ENCODE peak calls at places on chromosomes 16 and 17, in six cellular contexts. One of them, this sample, is unnamed.

GRCh38 chr16:20323591-20324117 is 3.7 kb downstream of the GP2 start:
- DNase-seq in IMR-90: no peak
- DNase-seq in neuronal stem cell: no peak
- DNase-seq in mesendoderm: no peak
- DNase-seq in H1: no peak
- DNase-seq in mesenchymal stem cell: no peak
- DNase-seq in this sample: no peak

GRCh38 chr17:73933871-73934270 is 269.6 kb upstream of the RPL38 start:
- DNase-seq in IMR-90: no peak
- DNase-seq in neuronal stem cell: no peak
- DNase-seq in mesendoderm: peak; percentile 37
- DNase-seq in H1: no peak
- DNase-seq in mesenchymal stem cell: no peak
- DNase-seq in this sample: no peak

GRCh38 chr17:31621566-31621965 is 230.1 kb downstream of the RAB11FIP4 start:
- DNase-seq in IMR-90: no peak
- DNase-seq in neuronal stem cell: no peak
- DNase-seq in mesendoderm: no peak
- DNase-seq in H1: no peak
- DNase-seq in mesenchymal stem cell: no peak
- DNase-seq in this sample: no peak

GRCh38 chr17:78676415-78677302 is 99.5 kb upstream of the DNAH17 start:
- DNase-seq in IMR-90: no peak
- DNase-seq in neuronal stem cell: no peak
- DNase-seq in mesendoderm: no peak
- DNase-seq in H1: no peak
- DNase-seq in mesenchymal stem cell: no peak
- DNase-seq in this sample: no peak

GRCh38 chr17:15744091-15744676 is 12.1 kb downstream of the TBC1D26 start:
- DNase-seq in IMR-90: no peak
- DNase-seq in neuronal stem cell: no peak
- DNase-seq in mesendoderm: no peak
- DNase-seq in H1: no peak
- DNase-seq in mesenchymal stem cell: no peak
- DNase-seq in this sample: no peak

GRCh38 chr16:31253642-31254045 is 6.1 kb upstream of the ITGAM start:
- DNase-seq in IMR-90: no peak
- DNase-seq in neuronal stem cell: no peak
- DNase-seq in mesendoderm: no peak
- DNase-seq in H1: no peak
- DNase-seq in mesenchymal stem cell: no peak
- DNase-seq in this sample: no peak

GRCh38 chr16:10123141-10123540 is 59.1 kb downstream of the GRIN2A start:
- DNase-seq in IMR-90: no peak
- DNase-seq in neuronal stem cell: no peak
- DNase-seq in mesendoderm: no peak
- DNase-seq in H1: no peak
- DNase-seq in mesenchymal stem cell: peak; percentile 4
- DNase-seq in this sample: no peak

GRCh38 chr17:51487947-51488346 is 227.6 kb downstream of the UTP18 start:
- DNase-seq in IMR-90: no peak
- DNase-seq in neuronal stem cell: peak; percentile 26
- DNase-seq in mesendoderm: peak; percentile 78
- DNase-seq in H1: no peak
- DNase-seq in mesenchymal stem cell: no peak
- DNase-seq in this sample: peak; percentile 79

GRCh38 chr17:30503558-30503957 is 26.4 kb downstream of the GOSR1 start:
- DNase-seq in IMR-90: peak; percentile 28
- DNase-seq in neuronal stem cell: no peak
- DNase-seq in mesendoderm: peak; percentile 7
- DNase-seq in H1: no peak
- DNase-seq in mesenchymal stem cell: peak; percentile 28
- DNase-seq in this sample: no peak

GRCh38 chr17:17269926-17270773 is 10.9 kb downstream of the COPS3 start:
- DNase-seq in IMR-90: no peak
- DNase-seq in neuronal stem cell: no peak
- DNase-seq in mesendoderm: peak; percentile 46
- DNase-seq in H1: no peak
- DNase-seq in mesenchymal stem cell: peak; percentile 7
- DNase-seq in this sample: peak; percentile 60

GRCh38 chr16:62829615-62830014 is 793.4 kb upstream of the CDH8 start:
- DNase-seq in IMR-90: no peak
- DNase-seq in neuronal stem cell: no peak
- DNase-seq in mesendoderm: peak; percentile 73
- DNase-seq in H1: no peak
- DNase-seq in mesenchymal stem cell: peak; percentile 14
- DNase-seq in this sample: no peak

GRCh38 chr17:5049314-5049819 is 14.1 kb upstream of the SLC52A1 start:
- DNase-seq in IMR-90: no peak
- DNase-seq in neuronal stem cell: no peak
- DNase-seq in mesendoderm: no peak
- DNase-seq in H1: no peak
- DNase-seq in mesenchymal stem cell: no peak
- DNase-seq in this sample: no peak

GRCh38 chr16:67447508-67448076 is 16.7 kb downstream of the HSD11B2 start:
- DNase-seq in IMR-90: peak; percentile 42
- DNase-seq in neuronal stem cell: no peak
- DNase-seq in mesendoderm: no peak
- DNase-seq in H1: no peak
- DNase-seq in mesenchymal stem cell: peak; percentile 55
- DNase-seq in this sample: peak; percentile 71

DNA sequence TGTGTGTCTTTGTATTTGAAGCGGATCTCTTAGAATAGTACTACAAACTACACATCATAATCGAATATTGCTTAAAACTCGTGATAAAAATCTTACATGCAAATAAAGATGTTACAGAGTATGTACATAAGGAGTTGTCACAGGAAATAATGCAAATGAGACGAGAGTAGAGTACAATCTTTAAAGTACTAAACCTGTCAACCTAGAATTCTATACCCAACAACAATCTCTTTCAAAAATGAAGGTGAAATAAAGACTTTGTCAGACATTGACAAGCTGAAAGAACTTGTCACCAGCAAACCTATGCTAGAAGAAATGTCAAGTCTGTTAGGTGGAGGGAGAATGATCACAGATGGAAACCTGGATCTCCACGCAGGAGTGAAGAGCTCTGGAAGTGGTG is 83.7 kb upstream of the GNG13 start:
- DNase-seq in IMR-90: no peak
- DNase-seq in neuronal stem cell: no peak
- DNase-seq in mesendoderm: no peak
- DNase-seq in H1: no peak
- DNase-seq in mesenchymal stem cell: no peak
- DNase-seq in this sample: no peak
- H2BK15ac ChIP-seq in IMR-90: no peak overlapping the region
- H2BK15ac ChIP-seq in neuronal stem cell: no peak overlapping the region
- H2BK15ac ChIP-seq in mesendoderm: no peak overlapping the region
- H2BK15ac ChIP-seq in H1: no peak overlapping the region
- H2BK15ac ChIP-seq in mesenchymal stem cell: no peak overlapping the region
- H2BK15ac ChIP-seq in this sample: no peak overlapping the region

GRCh38 chr17:7982666-7983065 is 19.7 kb upstream of the GUCY2D start:
- DNase-seq in IMR-90: peak; percentile 14
- DNase-seq in neuronal stem cell: no peak
- DNase-seq in mesendoderm: no peak
- DNase-seq in H1: no peak
- DNase-seq in mesenchymal stem cell: no peak
- DNase-seq in this sample: no peak

GRCh38 chr17:7984904-7985303 is 17.5 kb upstream of the GUCY2D start:
- DNase-seq in IMR-90: no peak
- DNase-seq in neuronal stem cell: no peak
- DNase-seq in mesendoderm: no peak
- DNase-seq in H1: no peak
- DNase-seq in mesenchymal stem cell: no peak
- DNase-seq in this sample: no peak

GRCh38 chr17:7989781-7990655 is 12.4 kb upstream of the GUCY2D start:
- DNase-seq in IMR-90: peak; percentile 44
- DNase-seq in neuronal stem cell: peak; percentile 82
- DNase-seq in mesendoderm: peak; percentile 84
- DNase-seq in H1: peak; percentile 83
- DNase-seq in mesenchymal stem cell: peak; percentile 66
- DNase-seq in this sample: peak; percentile 96

GRCh38 chr17:7988750-7989178 is 13.7 kb upstream of the GUCY2D start:
- DNase-seq in IMR-90: peak; percentile 86
- DNase-seq in neuronal stem cell: peak; percentile 74
- DNase-seq in mesendoderm: peak; percentile 56
- DNase-seq in H1: no peak
- DNase-seq in mesenchymal stem cell: peak; percentile 85
- DNase-seq in this sample: no peak

DNA sequence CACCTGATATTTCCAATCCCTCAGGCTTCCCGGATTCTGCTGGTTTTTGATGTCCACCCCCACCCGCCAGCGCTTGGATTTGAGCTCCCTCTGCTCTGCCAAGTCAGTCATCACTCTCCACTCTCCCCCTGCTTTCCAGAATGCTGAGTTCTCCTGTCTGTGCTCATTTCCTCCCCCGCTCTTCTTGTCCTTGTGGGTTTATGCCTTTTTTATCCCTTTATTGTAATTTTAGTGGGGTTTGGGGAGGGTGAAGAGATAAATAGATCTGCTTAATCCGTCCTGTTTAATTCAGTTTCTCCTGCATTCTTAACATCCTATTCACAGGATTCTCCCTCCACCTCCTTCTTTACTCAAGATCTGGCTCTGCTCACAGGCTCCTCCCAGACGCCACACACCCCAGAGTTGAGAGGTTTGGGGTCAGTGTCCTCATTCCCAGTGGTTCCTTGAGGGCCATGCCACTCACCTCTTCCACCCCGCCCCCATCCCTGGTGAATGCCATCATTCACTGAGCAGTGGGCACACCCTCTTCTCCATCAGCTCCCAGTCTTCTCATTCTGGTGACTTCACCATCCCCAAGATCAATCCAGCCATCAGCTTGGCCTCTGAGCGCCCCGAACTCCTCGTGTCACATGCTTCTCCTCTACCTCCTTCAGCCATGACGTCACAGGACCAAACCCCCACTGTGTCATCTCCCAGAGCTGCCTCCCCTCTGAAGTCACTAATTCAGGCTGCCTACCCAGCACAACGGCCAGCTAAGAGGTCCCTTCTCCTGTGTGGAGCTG is 15.1 kb upstream of the GUCY2D start:
- DNase-seq in IMR-90: peak; percentile 27
- DNase-seq in neuronal stem cell: no peak
- DNase-seq in mesendoderm: no peak
- DNase-seq in H1: no peak
- DNase-seq in mesenchymal stem cell: no peak
- DNase-seq in this sample: no peak
- H2AK5ac ChIP-seq in IMR-90: peak overlapping the region; percentile 66
- H2AK5ac ChIP-seq in neuronal stem cell: no peak overlapping the region
- H2AK5ac ChIP-seq in mesendoderm: no peak overlapping the region
- H2AK5ac ChIP-seq in H1: no peak overlapping the region
- H2AK5ac ChIP-seq in mesenchymal stem cell: no peak overlapping the region
- H2AK5ac ChIP-seq in this sample: no peak overlapping the region

GRCh38 chr17:81340606-81341346 is 45.7 kb upstream of the SLC38A10 start:
- DNase-seq in IMR-90: no peak
- DNase-seq in neuronal stem cell: no peak
- DNase-seq in mesendoderm: no peak
- DNase-seq in H1: no peak
- DNase-seq in mesenchymal stem cell: peak; percentile 45
- DNase-seq in this sample: peak; percentile 40

GRCh38 chr17:81339180-81339501 is 44.0 kb upstream of the SLC38A10 start:
- DNase-seq in IMR-90: no peak
- DNase-seq in neuronal stem cell: no peak
- DNase-seq in mesendoderm: peak; percentile 29
- DNase-seq in H1: no peak
- DNase-seq in mesenchymal stem cell: no peak
- DNase-seq in this sample: no peak

GRCh38 chr17:81341347-81342061 is 46.4 kb upstream of the SLC38A10 start:
- DNase-seq in IMR-90: no peak
- DNase-seq in neuronal stem cell: no peak
- DNase-seq in mesendoderm: no peak
- DNase-seq in H1: no peak
- DNase-seq in mesenchymal stem cell: peak; percentile 56
- DNase-seq in this sample: peak; percentile 48

GRCh38 chr17:81338301-81339179 is 43.4 kb upstream of the SLC38A10 start:
- DNase-seq in IMR-90: no peak
- DNase-seq in neuronal stem cell: no peak
- DNase-seq in mesendoderm: no peak
- DNase-seq in H1: no peak
- DNase-seq in mesenchymal stem cell: no peak
- DNase-seq in this sample: peak; percentile 45

GRCh38 chr17:81339502-81340296 is 44.6 kb upstream of the SLC38A10 start:
- DNase-seq in IMR-90: no peak
- DNase-seq in neuronal stem cell: no peak
- DNase-seq in mesendoderm: peak; percentile 79
- DNase-seq in H1: no peak
- DNase-seq in mesenchymal stem cell: peak; percentile 30
- DNase-seq in this sample: peak; percentile 78
- H3K4me1 ChIP-seq in IMR-90: peaks cover 17% of the 10 kb centered on the region
- H3K4me1 ChIP-seq in neuronal stem cell: peaks cover 31% of the 10 kb centered on the region
- H3K4me1 ChIP-seq in mesendoderm: peaks cover 14% of the 10 kb centered on the region
- H3K4me1 ChIP-seq in H1: peaks cover 45% of the 10 kb centered on the region
- H3K4me1 ChIP-seq in mesenchymal stem cell: peaks cover 42% of the 10 kb centered on the region
- H3K4me1 ChIP-seq in this sample: no peaks in the 10 kb centered on the region

GRCh38 chr17:40443988-40444899 is 994 bp downstream of the IGFBP4 start:
- DNase-seq in IMR-90: peak; percentile 19
- DNase-seq in neuronal stem cell: no peak
- DNase-seq in mesendoderm: peak; percentile 43
- DNase-seq in H1: no peak
- DNase-seq in mesenchymal stem cell: peak; percentile 50
- DNase-seq in this sample: no peak

GRCh38 chr17:40443196-40443987 is at the start of gene IGFBP4:
- DNase-seq in IMR-90: peak; percentile 71
- DNase-seq in neuronal stem cell: peak; percentile 72
- DNase-seq in mesendoderm: peak; percentile 84
- DNase-seq in H1: no peak
- DNase-seq in mesenchymal stem cell: peak; percentile 85
- DNase-seq in this sample: peak; percentile 89

GRCh38 chr17:40448213-40448638 is 5.0 kb downstream of the IGFBP4 start:
- DNase-seq in IMR-90: peak; percentile 23
- DNase-seq in neuronal stem cell: no peak
- DNase-seq in mesendoderm: no peak
- DNase-seq in H1: no peak
- DNase-seq in mesenchymal stem cell: no peak
- DNase-seq in this sample: no peak

GRCh38 chr17:40447148-40447644 is 3.9 kb downstream of the IGFBP4 start:
- DNase-seq in IMR-90: no peak
- DNase-seq in neuronal stem cell: no peak
- DNase-seq in mesendoderm: no peak
- DNase-seq in H1: no peak
- DNase-seq in mesenchymal stem cell: no peak
- DNase-seq in this sample: no peak

DNA sequence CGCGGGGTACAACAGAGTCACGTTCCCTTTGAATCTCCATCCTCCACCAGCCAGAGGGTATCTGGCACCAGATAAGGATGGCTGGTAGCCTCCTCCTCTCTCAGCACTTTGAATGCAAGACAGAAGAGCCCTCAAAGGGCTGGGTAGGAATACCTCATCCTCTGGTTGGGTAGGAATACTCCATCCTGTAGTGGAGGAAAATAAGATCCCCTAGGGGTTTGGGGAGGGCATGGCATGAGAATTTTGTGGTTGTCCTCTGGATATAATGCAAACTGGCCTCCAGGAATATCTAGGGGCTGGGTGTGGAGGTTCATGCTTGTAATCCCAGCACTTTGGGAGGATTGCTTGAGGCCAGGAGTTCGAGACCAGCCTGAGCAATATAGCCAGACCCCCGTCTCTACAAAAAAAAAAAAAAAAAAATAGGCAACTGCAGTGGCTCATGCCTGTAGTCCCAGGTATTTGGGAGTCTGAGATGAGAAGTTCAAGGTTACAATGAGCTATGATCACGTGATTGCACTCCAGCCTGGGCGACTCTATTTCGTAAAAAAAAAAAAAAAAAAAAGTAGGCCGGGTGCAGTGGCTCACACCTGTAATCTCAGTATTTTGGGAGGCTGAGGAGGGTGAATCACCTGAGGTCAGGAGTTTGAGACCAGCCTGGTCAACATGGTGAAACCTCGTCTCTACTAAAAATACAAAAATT is 2.7 kb downstream of the IGFBP4 start:
- DNase-seq in IMR-90: peak; percentile 27
- DNase-seq in neuronal stem cell: no peak
- DNase-seq in mesendoderm: peak; percentile 68
- DNase-seq in H1: no peak
- DNase-seq in mesenchymal stem cell: peak; percentile 47
- DNase-seq in this sample: no peak
- H2BK15ac ChIP-seq in IMR-90: no peak overlapping the region
- H2BK15ac ChIP-seq in neuronal stem cell: no peak overlapping the region
- H2BK15ac ChIP-seq in mesendoderm: no peak overlapping the region
- H2BK15ac ChIP-seq in H1: no peak overlapping the region
- H2BK15ac ChIP-seq in mesenchymal stem cell: no peak overlapping the region
- H2BK15ac ChIP-seq in this sample: no peak overlapping the region